ENCODE peak calls at places on chromosomes 4 and X, in nine cellular contexts. One of them, this sample, is unnamed.

GRCh38 chrX:44183329-44183728 is 160.1 kb downstream of the EFHC2 start:
- DNase-seq in HFFc6: no peak
- DNase-seq in brain microvascular endothelial cell: no peak
- DNase-seq in OCI-LY7: no peak
- DNase-seq in AG09309: no peak
- DNase-seq in dorsolateral prefrontal cortex: no peak
- DNase-seq in GM10248: no peak
- DNase-seq in astrocyte: no peak
- DNase-seq in hepatocyte: no peak
- DNase-seq in this sample: no peak

GRCh38 chr4:108172231-108172779 is 3.6 kb upstream of the LEF1 start:
- DNase-seq in dorsolateral prefrontal cortex: no peak
- DNase-seq in hepatocyte: peak; percentile 76
- DNase-seq in astrocyte: peak; percentile 24
- DNase-seq in brain microvascular endothelial cell: no peak
- DNase-seq in OCI-LY7: peak; percentile 39
- DNase-seq in GM10248: peak; percentile 54
- DNase-seq in AG09309: no peak
- DNase-seq in HFFc6: no peak
- DNase-seq in this sample: no peak

GRCh38 chr4:1234296-1234695 is 14.6 kb downstream of the CTBP1 start:
- DNase-seq in astrocyte: no peak
- DNase-seq in GM10248: no peak
- DNase-seq in hepatocyte: peak; percentile 41
- DNase-seq in dorsolateral prefrontal cortex: no peak
- DNase-seq in OCI-LY7: no peak
- DNase-seq in AG09309: no peak
- DNase-seq in brain microvascular endothelial cell: no peak
- DNase-seq in HFFc6: no peak
- DNase-seq in this sample: no peak

GRCh38 chrX:14902536-14902935 is 29.3 kb downstream of the MOSPD2 start:
- DNase-seq in AG09309: no peak
- DNase-seq in GM10248: no peak
- DNase-seq in brain microvascular endothelial cell: no peak
- DNase-seq in HFFc6: no peak
- DNase-seq in astrocyte: no peak
- DNase-seq in OCI-LY7: no peak
- DNase-seq in dorsolateral prefrontal cortex: no peak
- DNase-seq in hepatocyte: no peak
- DNase-seq in this sample: no peak

GRCh38 chr4:1907848-1908525 is 36.8 kb downstream of the NSD2 start:
- DNase-seq in dorsolateral prefrontal cortex: no peak
- DNase-seq in hepatocyte: no peak
- DNase-seq in astrocyte: no peak
- DNase-seq in brain microvascular endothelial cell: no peak
- DNase-seq in HFFc6: no peak
- DNase-seq in OCI-LY7: no peak
- DNase-seq in AG09309: no peak
- DNase-seq in GM10248: no peak
- DNase-seq in this sample: no peak

GRCh38 chr4:170743633-170744032 is 653.9 kb upstream of the AADAT start:
- DNase-seq in OCI-LY7: no peak
- DNase-seq in HFFc6: no peak
- DNase-seq in AG09309: no peak
- DNase-seq in brain microvascular endothelial cell: no peak
- DNase-seq in GM10248: no peak
- DNase-seq in astrocyte: no peak
- DNase-seq in hepatocyte: peak; percentile 17
- DNase-seq in dorsolateral prefrontal cortex: no peak
- DNase-seq in this sample: no peak

GRCh38 chr4:144280688-144281087 is 140.2 kb upstream of the GYPA start:
- DNase-seq in brain microvascular endothelial cell: no peak
- DNase-seq in OCI-LY7: no peak
- DNase-seq in HFFc6: no peak
- DNase-seq in astrocyte: no peak
- DNase-seq in dorsolateral prefrontal cortex: no peak
- DNase-seq in hepatocyte: no peak
- DNase-seq in GM10248: no peak
- DNase-seq in AG09309: no peak
- DNase-seq in this sample: no peak

GRCh38 chr4:65798498-65799127 is 128.3 kb upstream of the EPHA5 start:
- DNase-seq in brain microvascular endothelial cell: no peak
- DNase-seq in hepatocyte: peak; percentile 11
- DNase-seq in HFFc6: no peak
- DNase-seq in dorsolateral prefrontal cortex: no peak
- DNase-seq in GM10248: no peak
- DNase-seq in astrocyte: peak; percentile 10
- DNase-seq in OCI-LY7: no peak
- DNase-seq in AG09309: no peak
- DNase-seq in this sample: no peak

GRCh38 chrX:13087322-13088154 is 43.1 kb upstream of the FAM9C start:
- DNase-seq in AG09309: no peak
- DNase-seq in brain microvascular endothelial cell: peak; percentile 60
- DNase-seq in HFFc6: no peak
- DNase-seq in astrocyte: peak; percentile 75
- DNase-seq in dorsolateral prefrontal cortex: no peak
- DNase-seq in GM10248: peak; percentile 61
- DNase-seq in OCI-LY7: peak; percentile 89
- DNase-seq in hepatocyte: no peak
- DNase-seq in this sample: no peak

GRCh38 chr4:147334478-147334877 is 146.4 kb upstream of the EDNRA start:
- DNase-seq in hepatocyte: peak; percentile 15
- DNase-seq in GM10248: no peak
- DNase-seq in HFFc6: no peak
- DNase-seq in OCI-LY7: no peak
- DNase-seq in astrocyte: peak; percentile 59
- DNase-seq in brain microvascular endothelial cell: no peak
- DNase-seq in AG09309: no peak
- DNase-seq in dorsolateral prefrontal cortex: no peak
- DNase-seq in this sample: no peak

GRCh38 chrX:124405868-124406267 is 59.5 kb downstream of the SH2D1A start:
- DNase-seq in OCI-LY7: no peak
- DNase-seq in HFFc6: no peak
- DNase-seq in dorsolateral prefrontal cortex: no peak
- DNase-seq in brain microvascular endothelial cell: no peak
- DNase-seq in AG09309: no peak
- DNase-seq in astrocyte: no peak
- DNase-seq in GM10248: no peak
- DNase-seq in hepatocyte: no peak
- DNase-seq in this sample: no peak

GRCh38 chrX:124401696-124402095 is 55.3 kb downstream of the SH2D1A start:
- DNase-seq in dorsolateral prefrontal cortex: no peak
- DNase-seq in AG09309: no peak
- DNase-seq in hepatocyte: no peak
- DNase-seq in GM10248: no peak
- DNase-seq in astrocyte: no peak
- DNase-seq in OCI-LY7: no peak
- DNase-seq in brain microvascular endothelial cell: no peak
- DNase-seq in HFFc6: no peak
- DNase-seq in this sample: no peak

GRCh38 chrX:124406294-124407013 is 60.1 kb downstream of the SH2D1A start:
- DNase-seq in dorsolateral prefrontal cortex: peak; percentile 51
- DNase-seq in AG09309: peak; percentile 14
- DNase-seq in brain microvascular endothelial cell: peak; percentile 70
- DNase-seq in HFFc6: peak; percentile 70
- DNase-seq in GM10248: peak; percentile 36
- DNase-seq in hepatocyte: peak; percentile 73
- DNase-seq in astrocyte: peak; percentile 47
- DNase-seq in OCI-LY7: peak; percentile 79
- DNase-seq in this sample: peak; percentile 19
- TF ChIP-seq CTCF in dorsolateral prefrontal cortex: peak; percentile 60
- TF ChIP-seq CTCF in AG09309: peak; percentile 58
- TF ChIP-seq CTCF in brain microvascular endothelial cell: peak; percentile 60
- TF ChIP-seq CTCF in HFFc6: peak; percentile 76
- TF ChIP-seq CTCF in GM10248: peak; percentile 44
- TF ChIP-seq CTCF in hepatocyte: peak; percentile 53
- TF ChIP-seq CTCF in astrocyte: peak; percentile 50
- TF ChIP-seq CTCF in OCI-LY7: peak; percentile 80
- TF ChIP-seq CTCF in this sample: peak; percentile 53

DNA sequence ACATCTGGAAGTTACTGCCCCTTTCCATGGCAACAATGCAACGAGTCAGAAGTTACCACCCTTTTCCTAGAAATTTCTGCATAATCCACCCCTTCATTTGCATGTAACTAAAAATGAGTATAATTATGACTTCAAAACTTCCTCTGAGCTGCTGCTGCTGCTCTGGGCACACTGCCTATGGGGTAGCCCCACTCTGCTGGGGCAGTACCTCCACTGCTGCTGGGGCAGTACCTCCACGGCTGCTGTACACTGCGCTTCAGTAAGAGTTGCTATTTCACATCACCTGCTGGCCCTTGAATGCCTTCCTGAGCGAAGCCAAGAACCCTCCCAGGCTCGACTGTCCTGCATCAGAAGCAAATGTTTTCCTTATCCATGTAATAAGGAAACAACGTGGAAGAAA is 2222.4 kb upstream of the AGA start:
- DNase-seq in hepatocyte: no peak
- DNase-seq in astrocyte: no peak
- DNase-seq in brain microvascular endothelial cell: no peak
- DNase-seq in AG09309: no peak
- DNase-seq in dorsolateral prefrontal cortex: no peak
- DNase-seq in OCI-LY7: no peak
- DNase-seq in GM10248: no peak
- DNase-seq in HFFc6: no peak
- DNase-seq in this sample: no peak
- TF ChIP-seq CTCF in hepatocyte: no peak
- TF ChIP-seq CTCF in astrocyte: no peak
- TF ChIP-seq CTCF in brain microvascular endothelial cell: no peak
- TF ChIP-seq CTCF in AG09309: no peak
- TF ChIP-seq CTCF in dorsolateral prefrontal cortex: no peak
- TF ChIP-seq CTCF in OCI-LY7: no peak
- TF ChIP-seq CTCF in GM10248: no peak
- TF ChIP-seq CTCF in HFFc6: no peak
- TF ChIP-seq CTCF in this sample: no peak

GRCh38 chrX:21375795-21376069 is 1.5 kb downstream of the CNKSR2 start:
- DNase-seq in GM10248: peak; percentile 5
- DNase-seq in hepatocyte: peak; percentile 8
- DNase-seq in AG09309: no peak
- DNase-seq in OCI-LY7: no peak
- DNase-seq in astrocyte: no peak
- DNase-seq in brain microvascular endothelial cell: no peak
- DNase-seq in HFFc6: no peak
- DNase-seq in dorsolateral prefrontal cortex: no peak
- DNase-seq in this sample: no peak
- TF ChIP-seq CTCF in GM10248: no peak
- TF ChIP-seq CTCF in hepatocyte: peak; percentile 11
- TF ChIP-seq CTCF in AG09309: no peak
- TF ChIP-seq CTCF in OCI-LY7: no peak
- TF ChIP-seq CTCF in astrocyte: no peak
- TF ChIP-seq CTCF in brain microvascular endothelial cell: peak; percentile 37
- TF ChIP-seq CTCF in HFFc6: no peak
- TF ChIP-seq CTCF in dorsolateral prefrontal cortex: no peak
- TF ChIP-seq CTCF in this sample: peak; percentile 10

GRCh38 chrX:125444659-125445058 is 125.0 kb downstream of the TEX13C start:
- DNase-seq in astrocyte: no peak
- DNase-seq in HFFc6: no peak
- DNase-seq in brain microvascular endothelial cell: peak; percentile 0
- DNase-seq in GM10248: no peak
- DNase-seq in OCI-LY7: no peak
- DNase-seq in dorsolateral prefrontal cortex: no peak
- DNase-seq in hepatocyte: no peak
- DNase-seq in AG09309: no peak
- DNase-seq in this sample: no peak

GRCh38 chrX:125436855-125437254 is 117.2 kb downstream of the TEX13C start:
- DNase-seq in HFFc6: no peak
- DNase-seq in hepatocyte: peak; percentile 32
- DNase-seq in OCI-LY7: peak; percentile 22
- DNase-seq in brain microvascular endothelial cell: no peak
- DNase-seq in dorsolateral prefrontal cortex: no peak
- DNase-seq in GM10248: no peak
- DNase-seq in astrocyte: no peak
- DNase-seq in AG09309: no peak
- DNase-seq in this sample: no peak

GRCh38 chrX:125439194-125439849 is 119.7 kb downstream of the TEX13C start:
- DNase-seq in astrocyte: no peak
- DNase-seq in GM10248: no peak
- DNase-seq in AG09309: no peak
- DNase-seq in dorsolateral prefrontal cortex: no peak
- DNase-seq in HFFc6: no peak
- DNase-seq in hepatocyte: peak; percentile 10
- DNase-seq in brain microvascular endothelial cell: no peak
- DNase-seq in OCI-LY7: no peak
- DNase-seq in this sample: no peak
- TF ChIP-seq CTCF in astrocyte: no peak
- TF ChIP-seq CTCF in GM10248: no peak
- TF ChIP-seq CTCF in AG09309: no peak
- TF ChIP-seq CTCF in dorsolateral prefrontal cortex: no peak
- TF ChIP-seq CTCF in HFFc6: no peak
- TF ChIP-seq CTCF in hepatocyte: no peak
- TF ChIP-seq CTCF in brain microvascular endothelial cell: no peak
- TF ChIP-seq CTCF in OCI-LY7: no peak
- TF ChIP-seq CTCF in this sample: no peak

GRCh38 chr4:148779771-148780170 is 337.6 kb upstream of the NR3C2 start:
- DNase-seq in HFFc6: no peak
- DNase-seq in astrocyte: no peak
- DNase-seq in GM10248: no peak
- DNase-seq in OCI-LY7: no peak
- DNase-seq in AG09309: no peak
- DNase-seq in brain microvascular endothelial cell: no peak
- DNase-seq in hepatocyte: no peak
- DNase-seq in dorsolateral prefrontal cortex: no peak
- DNase-seq in this sample: no peak
- TF ChIP-seq CTCF in HFFc6: no peak
- TF ChIP-seq CTCF in astrocyte: no peak
- TF ChIP-seq CTCF in GM10248: no peak
- TF ChIP-seq CTCF in OCI-LY7: no peak
- TF ChIP-seq CTCF in AG09309: no peak
- TF ChIP-seq CTCF in brain microvascular endothelial cell: no peak
- TF ChIP-seq CTCF in hepatocyte: no peak
- TF ChIP-seq CTCF in dorsolateral prefrontal cortex: no peak
- TF ChIP-seq CTCF in this sample: no peak